ENCODE peak calls at places on chromosome 1, in eight cellular contexts. One of them, this sample, is unnamed.

GRCh38 chr1:1545946-1546737 is 5.7 kb upstream of the TMEM240 start:
- DNase-seq in HCT116: no peak
- DNase-seq in GM23338: no peak
- DNase-seq in A549: no peak
- DNase-seq in HL-60: no peak
- DNase-seq in K562: no peak
- DNase-seq in Panc1: no peak
- DNase-seq in HepG2: no peak
- DNase-seq in this sample: no peak

GRCh38 chr1:64856564-64856963 is 109.8 kb downstream of the JAK1 start:
- DNase-seq in HCT116: no peak
- DNase-seq in GM23338: no peak
- DNase-seq in A549: no peak
- DNase-seq in HL-60: peak; percentile 54
- DNase-seq in K562: no peak
- DNase-seq in Panc1: no peak
- DNase-seq in HepG2: no peak
- DNase-seq in this sample: no peak

GRCh38 chr1:17452686-17453085 is 13.2 kb upstream of the RCC2 start:
- DNase-seq in HCT116: no peak
- DNase-seq in GM23338: no peak
- DNase-seq in A549: no peak
- DNase-seq in HL-60: no peak
- DNase-seq in K562: no peak
- DNase-seq in Panc1: no peak
- DNase-seq in HepG2: no peak
- DNase-seq in this sample: no peak

GRCh38 chr1:204493882-204494280 is 724 bp downstream of the PIK3C2B start:
- DNase-seq in HCT116: no peak
- DNase-seq in GM23338: peak; percentile 51
- DNase-seq in A549: peak; percentile 58
- DNase-seq in HL-60: no peak
- DNase-seq in K562: peak; percentile 77
- DNase-seq in Panc1: no peak
- DNase-seq in HepG2: peak; percentile 85
- DNase-seq in this sample: peak; percentile 78

GRCh38 chr1:84692391-84692790 is 2.1 kb upstream of the SSX2IP start:
- DNase-seq in HCT116: no peak
- DNase-seq in GM23338: no peak
- DNase-seq in A549: no peak
- DNase-seq in HL-60: no peak
- DNase-seq in K562: no peak
- DNase-seq in Panc1: no peak
- DNase-seq in HepG2: no peak
- DNase-seq in this sample: no peak

GRCh38 chr1:179229214-179230140 is at the start of gene ABL2:
- DNase-seq in HCT116: peak; percentile 31
- DNase-seq in GM23338: peak; percentile 83
- DNase-seq in A549: peak; percentile 70
- DNase-seq in HL-60: peak; percentile 6
- DNase-seq in K562: peak; percentile 93
- DNase-seq in Panc1: no peak
- DNase-seq in HepG2: peak; percentile 18
- DNase-seq in this sample: peak; percentile 96

GRCh38 chr1:223840254-223840653 is 5.5 kb downstream of the TP53BP2 start:
- DNase-seq in HCT116: no peak
- DNase-seq in GM23338: no peak
- DNase-seq in A549: no peak
- DNase-seq in HL-60: no peak
- DNase-seq in K562: no peak
- DNase-seq in Panc1: no peak
- DNase-seq in HepG2: no peak
- DNase-seq in this sample: no peak

GRCh38 chr1:53467391-53467790 is 8.2 kb downstream of the DMRTB1 start:
- DNase-seq in HCT116: no peak
- DNase-seq in GM23338: no peak
- DNase-seq in A549: no peak
- DNase-seq in HL-60: no peak
- DNase-seq in K562: no peak
- DNase-seq in Panc1: no peak
- DNase-seq in HepG2: no peak
- DNase-seq in this sample: no peak

GRCh38 chr1:58290685-58291372 is 255.7 kb downstream of the OMA1 start:
- DNase-seq in HCT116: no peak
- DNase-seq in GM23338: peak; percentile 85
- DNase-seq in A549: no peak
- DNase-seq in HL-60: no peak
- DNase-seq in K562: no peak
- DNase-seq in Panc1: no peak
- DNase-seq in HepG2: no peak
- DNase-seq in this sample: no peak

GRCh38 chr1:231159963-231160761 is 1.7 kb upstream of the TRIM67 start:
- DNase-seq in HCT116: no peak
- DNase-seq in GM23338: no peak
- DNase-seq in A549: no peak
- DNase-seq in HL-60: no peak
- DNase-seq in K562: peak; percentile 82
- DNase-seq in Panc1: no peak
- DNase-seq in HepG2: no peak
- DNase-seq in this sample: no peak

GRCh38 chr1:209549384-209550001 is 34.0 kb upstream of the CAMK1G start:
- DNase-seq in HCT116: no peak
- DNase-seq in GM23338: peak; percentile 79
- DNase-seq in A549: no peak
- DNase-seq in HL-60: no peak
- DNase-seq in K562: peak; percentile 28
- DNase-seq in Panc1: no peak
- DNase-seq in HepG2: no peak
- DNase-seq in this sample: peak; percentile 15

GRCh38 chr1:158793604-158794003 is 12.6 kb upstream of the OR6N2 start:
- DNase-seq in HCT116: no peak
- DNase-seq in GM23338: peak; percentile 68
- DNase-seq in A549: no peak
- DNase-seq in HL-60: no peak
- DNase-seq in K562: no peak
- DNase-seq in Panc1: no peak
- DNase-seq in HepG2: no peak
- DNase-seq in this sample: no peak
- TF ChIP-seq REST in HCT116: no peak
- TF ChIP-seq REST in GM23338: no peak
- TF ChIP-seq REST in A549: no peak
- TF ChIP-seq REST in HL-60: no peak
- TF ChIP-seq REST in K562: no peak
- TF ChIP-seq REST in Panc1: no peak
- TF ChIP-seq REST in HepG2: no peak
- TF ChIP-seq REST in this sample: no peak

GRCh38 chr1:50332941-50333594 is 90.2 kb downstream of the DMRTA2 start:
- DNase-seq in HCT116: no peak
- DNase-seq in GM23338: peak; percentile 85
- DNase-seq in A549: peak; percentile 56
- DNase-seq in HL-60: no peak
- DNase-seq in K562: peak; percentile 88
- DNase-seq in Panc1: no peak
- DNase-seq in HepG2: peak; percentile 21
- DNase-seq in this sample: peak; percentile 90
- TF ChIP-seq REST in HCT116: no peak
- TF ChIP-seq REST in GM23338: no peak
- TF ChIP-seq REST in A549: no peak
- TF ChIP-seq REST in HL-60: no peak
- TF ChIP-seq REST in K562: peak; percentile 66
- TF ChIP-seq REST in Panc1: no peak
- TF ChIP-seq REST in HepG2: no peak
- TF ChIP-seq REST in this sample: no peak

GRCh38 chr1:47137178-47137577 is at the start of gene CYP4A22:
- DNase-seq in HCT116: no peak
- DNase-seq in GM23338: no peak
- DNase-seq in A549: no peak
- DNase-seq in HL-60: no peak
- DNase-seq in K562: no peak
- DNase-seq in Panc1: no peak
- DNase-seq in HepG2: no peak
- DNase-seq in this sample: no peak
- TF ChIP-seq REST in HCT116: no peak
- TF ChIP-seq REST in GM23338: no peak
- TF ChIP-seq REST in A549: no peak
- TF ChIP-seq REST in HL-60: no peak
- TF ChIP-seq REST in K562: no peak
- TF ChIP-seq REST in Panc1: no peak
- TF ChIP-seq REST in HepG2: no peak
- TF ChIP-seq REST in this sample: no peak

GRCh38 chr1:44524655-44525530 is 119.8 kb downstream of the RNF220 start:
- DNase-seq in HCT116: no peak
- DNase-seq in GM23338: peak; percentile 39
- DNase-seq in A549: no peak
- DNase-seq in HL-60: no peak
- DNase-seq in K562: no peak
- DNase-seq in Panc1: no peak
- DNase-seq in HepG2: no peak
- DNase-seq in this sample: no peak
- TF ChIP-seq REST in HCT116: no peak
- TF ChIP-seq REST in GM23338: no peak
- TF ChIP-seq REST in A549: no peak
- TF ChIP-seq REST in HL-60: no peak
- TF ChIP-seq REST in K562: no peak
- TF ChIP-seq REST in Panc1: no peak
- TF ChIP-seq REST in HepG2: no peak
- TF ChIP-seq REST in this sample: no peak

GRCh38 chr1:51664412-51665240 is 47.7 kb downstream of the OSBPL9 start:
- DNase-seq in HCT116: no peak
- DNase-seq in GM23338: no peak
- DNase-seq in A549: no peak
- DNase-seq in HL-60: no peak
- DNase-seq in K562: no peak
- DNase-seq in Panc1: no peak
- DNase-seq in HepG2: no peak
- DNase-seq in this sample: no peak
- TF ChIP-seq REST in HCT116: no peak
- TF ChIP-seq REST in GM23338: no peak
- TF ChIP-seq REST in A549: no peak
- TF ChIP-seq REST in HL-60: no peak
- TF ChIP-seq REST in K562: no peak
- TF ChIP-seq REST in Panc1: no peak
- TF ChIP-seq REST in HepG2: no peak
- TF ChIP-seq REST in this sample: no peak

DNA sequence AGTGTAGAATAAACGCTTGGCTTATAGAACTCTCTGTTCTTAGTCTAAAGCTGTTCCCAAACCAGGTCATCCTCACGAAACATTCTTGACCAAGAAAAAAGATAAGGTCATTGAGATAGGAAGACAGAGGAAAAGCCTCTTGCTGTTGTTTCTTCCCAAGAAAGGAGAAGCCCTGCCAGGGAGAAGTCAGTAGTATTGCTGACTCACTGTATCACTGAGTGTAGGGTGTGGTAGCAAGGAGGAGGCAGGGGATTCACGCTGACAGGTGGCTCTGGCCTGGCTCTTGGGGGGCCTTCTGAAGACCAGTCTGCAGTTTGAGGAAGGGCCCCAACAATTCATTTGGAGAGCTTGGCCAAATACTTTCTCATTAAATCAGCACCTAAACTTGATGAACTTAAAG is 97.8 kb downstream of the CD247 start:
- DNase-seq in HCT116: no peak
- DNase-seq in GM23338: peak; percentile 21
- DNase-seq in A549: no peak
- DNase-seq in HL-60: no peak
- DNase-seq in K562: peak; percentile 59
- DNase-seq in Panc1: no peak
- DNase-seq in HepG2: no peak
- DNase-seq in this sample: no peak
- TF ChIP-seq REST in HCT116: no peak
- TF ChIP-seq REST in GM23338: no peak
- TF ChIP-seq REST in A549: no peak
- TF ChIP-seq REST in HL-60: no peak
- TF ChIP-seq REST in K562: no peak
- TF ChIP-seq REST in Panc1: no peak
- TF ChIP-seq REST in HepG2: no peak
- TF ChIP-seq REST in this sample: no peak

This sample was measured in SK-N-SH.